ENCODE peak calls at places on chromosomes 5 and 9, in eight cellular contexts. S, B, T, C, X, H, D and Q are unnamed samples.

GRCh38 chr5:132807163-132807838 is 5.8 kb upstream of the SOWAHA start:
- DNase-seq in T (no peak), B (no peak), H (peak; percentile 41), X (peak; percentile 93), C (no peak), D (no peak), S (no peak), Q (no peak)

GRCh38 chr9:99172129-99173091 is 49.3 kb downstream of the ALG2 start:
- DNase-seq in T (no peak), D (no peak), C (no peak), H (peak; percentile 60), S (no peak), B (no peak), X (no peak), Q (no peak)

GRCh38 chr5:74098456-74098855 is 472.5 kb downstream of the ARHGEF28 start:
- DNase-seq in H (no peak), T (no peak), C (no peak), S (no peak), D (no peak), X (no peak), B (no peak), Q (no peak)

GRCh38 chr9:131837316-131837715 is 97.4 kb upstream of the RAPGEF1 start:
- DNase-seq in H (peak; percentile 44), B (no peak), C (peak; percentile 8), S (no peak), T (no peak), D (peak; percentile 39), X (no peak), Q (no peak)

GRCh38 chr9:35828716-35829083 is at the start of gene FAM221B:
- DNase-seq in C (peak; percentile 50), T (peak; percentile 67), H (peak; percentile 46), S (no peak), X (peak; percentile 52), B (peak; percentile 10), D (peak; percentile 40), Q (no peak)

GRCh38 chr5:145981612-145982571 is 45.5 kb downstream of the SH3RF2 start:
- DNase-seq in T (peak; percentile 55), S (no peak), C (no peak), H (no peak), X (no peak), D (no peak), B (no peak), Q (peak; percentile 72)

GRCh38 chr5:59542841-59543825 is 350.4 kb downstream of the PDE4D start:
- DNase-seq in H (no peak), B (no peak), X (peak; percentile 43), T (no peak), D (peak; percentile 64), S (peak; percentile 47), C (no peak), Q (no peak)

GRCh38 chr5:6673031-6673430 is 39.8 kb downstream of the SRD5A1 start:
- DNase-seq in T (no peak), C (no peak), S (no peak), D (no peak), H (no peak), B (no peak), X (no peak), Q (no peak)

GRCh38 chr9:34601883-34602570 is 9.9 kb downstream of the RPP25L start:
- DNase-seq in C (no peak), B (no peak), T (no peak), S (no peak), X (no peak), H (no peak), D (no peak), Q (no peak)

GRCh38 chr9:70411930-70412677 is 2.4 kb downstream of the KLF9 start:
- DNase-seq in H (no peak), S (peak; percentile 78), X (peak; percentile 87), T (peak; percentile 85), C (peak; percentile 91), D (peak; percentile 77), B (peak; percentile 66), Q (peak; percentile 69)

GRCh38 chr9:113619156-113619861 is 155.8 kb downstream of the RGS3 start:
- DNase-seq in C (no peak), D (peak; percentile 15), H (no peak), X (no peak), B (no peak), S (no peak), T (no peak), Q (no peak)

GRCh38 chr5:148697177-148697820 is 43.0 kb upstream of the HTR4 start:
- DNase-seq in T (no peak), C (peak; percentile 88), S (peak; percentile 46), X (no peak), D (no peak), H (no peak), B (no peak), Q (no peak)

GRCh38 chr9:125255781-125256391 is 5.7 kb upstream of the GAPVD1 start:
- DNase-seq in D (no peak), X (no peak), S (no peak), H (peak; percentile 28), B (no peak), C (no peak), T (no peak), Q (peak; percentile 16)

GRCh38 chr9:120403543-120403856 is 176.5 kb downstream of the CDK5RAP2 start:
- DNase-seq in T (no peak), X (no peak), D (no peak), C (no peak), H (no peak), S (no peak), B (no peak), Q (no peak)

GRCh38 chr5:129904667-129905466 is 602 bp downstream of the CHSY3 start:
- DNase-seq in H (peak; percentile 40), S (peak; percentile 14), X (no peak), C (peak; percentile 59), T (peak; percentile 44), B (no peak), D (peak; percentile 21), Q (peak; percentile 5)

GRCh38 chr5:72280655-72281069 is 39.4 kb downstream of the MRPS27 start:
- DNase-seq in C (peak; percentile 70), S (peak; percentile 34), H (peak; percentile 14), B (no peak), T (no peak), X (no peak), D (no peak), Q (no peak)

GRCh38 chr9:34501889-34502425 is 20.8 kb downstream of the ENHO start:
- DNase-seq in X (no peak), T (peak; percentile 78), C (peak; percentile 71), S (peak; percentile 32), B (no peak), H (peak; percentile 59), D (peak; percentile 62), Q (peak; percentile 95)

GRCh38 chr5:122118356-122118948 is 10.9 kb upstream of the ZNF474 start:
- DNase-seq in D (no peak), C (peak; percentile 27), H (no peak), B (no peak), X (no peak), T (no peak), S (no peak), Q (no peak)

GRCh38 chr9:77588319-77588937 is 59.7 kb downstream of the GNA14 start:
- DNase-seq in H (peak; percentile 19), S (no peak), C (peak; percentile 90), B (no peak), X (no peak), T (no peak), D (no peak), Q (no peak)

GRCh38 chr9:136868644-136869043 is 2.5 kb upstream of the EDF1 start:
- DNase-seq in X (no peak), H (no peak), T (no peak), C (no peak), B (no peak), D (no peak), S (no peak), Q (no peak)

GRCh38 chr5:95617057-95617456 is 2.8 kb upstream of the GPR150 start:
- DNase-seq in S (no peak), T (no peak), C (peak; percentile 33), D (no peak), X (no peak), B (no peak), H (no peak), Q (no peak)

DNA sequence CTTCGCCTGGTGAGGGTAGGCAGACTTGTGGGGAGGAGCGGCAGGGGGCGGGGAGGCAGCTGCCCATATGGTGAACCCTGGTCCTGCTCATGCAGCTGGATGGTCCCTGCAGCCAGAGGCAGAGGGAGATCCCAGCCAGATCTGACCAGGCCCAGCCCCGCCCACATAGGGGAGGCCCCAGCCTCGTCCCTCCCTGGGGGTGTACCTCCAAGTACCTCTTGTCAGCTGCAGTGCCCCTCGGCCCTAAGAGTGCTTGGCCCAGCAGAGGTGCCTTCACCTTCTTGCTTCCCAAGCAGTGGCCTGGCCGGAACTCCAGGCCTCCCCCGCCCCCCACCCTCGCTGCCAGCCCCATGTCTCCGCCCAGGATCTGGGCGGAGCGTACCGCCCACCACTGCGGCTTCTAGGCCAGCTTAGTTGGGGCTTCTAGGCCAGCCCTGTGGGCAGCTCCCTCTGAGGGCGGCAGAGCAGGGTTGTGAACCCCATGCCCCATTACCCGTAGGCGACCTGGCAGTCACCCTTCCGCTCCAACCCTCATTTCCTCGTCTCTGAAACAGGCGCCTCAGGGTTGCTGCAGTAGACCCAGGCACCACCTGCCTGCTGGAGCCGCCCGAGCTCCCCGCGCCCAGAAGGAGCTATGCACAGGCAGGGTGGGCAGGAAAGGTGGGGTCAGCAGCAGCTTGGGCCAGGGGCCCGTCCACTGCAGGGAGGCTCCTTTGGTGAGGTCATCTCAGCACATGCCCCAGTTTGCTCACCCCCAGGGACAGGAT is at the start of gene SARDH:
- DNase-seq in C (peak; percentile 50), T (peak; percentile 72), X (peak; percentile 45), S (peak; percentile 29), D (peak; percentile 52), B (no peak), H (peak; percentile 86), Q (no peak)
- H3K27ac ChIP-seq in C (no peak within 1 kb of the TSS), T (no peak within 1 kb of the TSS), X (no peak within 1 kb of the TSS), S (no peak within 1 kb of the TSS), D (no peak within 1 kb of the TSS), B (no peak within 1 kb of the TSS), H (peak within 1 kb of the TSS; percentile 38), Q (peak within 1 kb of the TSS; percentile 18)

GRCh38 chr5:43515678-43516048 is 715 bp upstream of the C5orf34 start:
- DNase-seq in C (peak; percentile 5), B (no peak), X (peak; percentile 22), T (no peak), S (no peak), H (no peak), D (no peak), Q (no peak)
- H3K27ac ChIP-seq in C (peak overlapping the region; percentile 99), B (peak overlapping the region; percentile 83), X (peak overlapping the region; percentile 80), T (peak overlapping the region; percentile 85), S (peak overlapping the region; percentile 79), H (peak overlapping the region; percentile 87), D (peak overlapping the region; percentile 89), Q (peak overlapping the region; percentile 81)

GRCh38 chr9:89655990-89656657 is 51.3 kb downstream of the GADD45G start:
- DNase-seq in H (no peak), C (no peak), S (peak; percentile 73), B (no peak), D (no peak), X (no peak), T (no peak), Q (no peak)
- H3K27ac ChIP-seq in H (no peak overlapping the region), C (no peak overlapping the region), S (peak overlapping the region; percentile 46), B (no peak overlapping the region), D (no peak overlapping the region), X (no peak overlapping the region), T (peak overlapping the region; percentile 18), Q (no peak overlapping the region)

DNA sequence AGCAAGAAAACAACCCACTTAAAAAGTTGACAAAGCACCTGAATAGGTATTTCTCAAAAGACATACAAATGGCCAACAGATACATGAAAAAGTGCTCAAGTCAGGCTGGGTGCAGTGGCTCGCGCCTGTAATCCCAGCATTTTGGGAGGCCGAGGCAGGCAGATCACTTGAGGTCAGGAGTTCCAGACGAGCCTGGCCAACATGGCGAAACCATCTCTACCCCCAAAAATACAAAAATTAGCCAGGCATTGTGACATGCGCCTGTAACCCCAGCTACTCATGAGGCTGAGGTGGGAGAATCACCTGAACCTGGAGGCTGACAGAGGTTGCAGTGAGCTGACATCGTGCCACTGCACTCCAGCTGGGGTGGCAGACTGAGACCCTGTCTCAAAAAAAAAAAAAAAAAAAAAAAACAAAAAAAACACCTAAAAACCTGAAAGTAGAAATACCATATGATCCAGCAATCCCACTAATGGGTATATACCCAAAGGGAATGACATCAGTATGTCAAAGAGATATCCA is 101.7 kb downstream of the THBS4 start:
- DNase-seq in C (no peak), D (no peak), T (no peak), B (no peak), S (no peak), X (no peak), H (no peak), Q (no peak)
- H3K27ac ChIP-seq in C (no peak overlapping the region), D (no peak overlapping the region), T (peak overlapping the region; percentile 75), B (no peak overlapping the region), S (no peak overlapping the region), X (no peak overlapping the region), H (no peak overlapping the region), Q (no peak overlapping the region)